ENCODE peak calls at places on chromosomes 6 and 20, in nine cellular contexts. One of them, this sample, is unnamed. For H3K9me3, the result is how much of the 10 kb centered on the place peaks cover.

GRCh38 chr20:63151554-63152321 is 64.2 kb downstream of the YTHDF1 start:
- DNase-seq in CD4-positive, alpha-beta T cell: no peak
- DNase-seq in ovary: peak
- DNase-seq in cardiac muscle cell: peak
- DNase-seq in CD8-positive, alpha-beta T cell: no peak
- DNase-seq in left lung: no peak
- DNase-seq in mammary epithelial cell: no peak
- DNase-seq in upper lobe of right lung: no peak
- DNase-seq in spleen: peak
- DNase-seq in this sample: no peak

GRCh38 chr20:41175201-41175651 is 37.9 kb downstream of the PLCG1 start:
- DNase-seq in cardiac muscle cell: no peak
- DNase-seq in spleen: no peak
- DNase-seq in mammary epithelial cell: no peak
- DNase-seq in ovary: no peak
- DNase-seq in CD4-positive, alpha-beta T cell: no peak
- DNase-seq in CD8-positive, alpha-beta T cell: no peak
- DNase-seq in upper lobe of right lung: no peak
- DNase-seq in left lung: no peak
- DNase-seq in this sample: no peak

GRCh38 chr6:64996301-64996700 is 710.7 kb downstream of the EYS start:
- DNase-seq in spleen: no peak
- DNase-seq in mammary epithelial cell: no peak
- DNase-seq in CD4-positive, alpha-beta T cell: no peak
- DNase-seq in ovary: no peak
- DNase-seq in CD8-positive, alpha-beta T cell: no peak
- DNase-seq in cardiac muscle cell: no peak
- DNase-seq in upper lobe of right lung: no peak
- DNase-seq in left lung: no peak
- DNase-seq in this sample: no peak

GRCh38 chr6:43865947-43866346 is 95.9 kb downstream of the VEGFA start:
- DNase-seq in left lung: no peak
- DNase-seq in CD4-positive, alpha-beta T cell: no peak
- DNase-seq in ovary: no peak
- DNase-seq in cardiac muscle cell: no peak
- DNase-seq in mammary epithelial cell: no peak
- DNase-seq in spleen: peak
- DNase-seq in CD8-positive, alpha-beta T cell: no peak
- DNase-seq in upper lobe of right lung: peak
- DNase-seq in this sample: no peak

GRCh38 chr20:57475388-57476072 is 49.4 kb downstream of the CTCFL start:
- DNase-seq in left lung: no peak
- DNase-seq in mammary epithelial cell: no peak
- DNase-seq in CD8-positive, alpha-beta T cell: no peak
- DNase-seq in cardiac muscle cell: no peak
- DNase-seq in upper lobe of right lung: no peak
- DNase-seq in spleen: no peak
- DNase-seq in ovary: peak
- DNase-seq in CD4-positive, alpha-beta T cell: no peak
- DNase-seq in this sample: no peak

GRCh38 chr20:62928246-62928939 is 2.1 kb upstream of the DIDO1 start:
- DNase-seq in spleen: peak
- DNase-seq in ovary: no peak
- DNase-seq in CD4-positive, alpha-beta T cell: no peak
- DNase-seq in left lung: no peak
- DNase-seq in mammary epithelial cell: no peak
- DNase-seq in CD8-positive, alpha-beta T cell: no peak
- DNase-seq in upper lobe of right lung: no peak
- DNase-seq in cardiac muscle cell: no peak
- DNase-seq in this sample: no peak

GRCh38 chr6:33716890-33717632 is 5.6 kb upstream of the UQCC2 start:
- DNase-seq in CD8-positive, alpha-beta T cell: no peak
- DNase-seq in upper lobe of right lung: peak
- DNase-seq in cardiac muscle cell: no peak
- DNase-seq in CD4-positive, alpha-beta T cell: no peak
- DNase-seq in left lung: no peak
- DNase-seq in mammary epithelial cell: peak
- DNase-seq in spleen: peak
- DNase-seq in ovary: no peak
- DNase-seq in this sample: no peak

GRCh38 chr6:57262901-57263694 is 41.0 kb upstream of the RAB23 start:
- DNase-seq in upper lobe of right lung: no peak
- DNase-seq in spleen: no peak
- DNase-seq in CD4-positive, alpha-beta T cell: no peak
- DNase-seq in CD8-positive, alpha-beta T cell: no peak
- DNase-seq in ovary: no peak
- DNase-seq in cardiac muscle cell: peak
- DNase-seq in mammary epithelial cell: peak
- DNase-seq in left lung: no peak
- DNase-seq in this sample: no peak

GRCh38 chr6:9766240-9766915 is 648.5 kb downstream of the TFAP2A start:
- DNase-seq in cardiac muscle cell: peak
- DNase-seq in CD4-positive, alpha-beta T cell: no peak
- DNase-seq in left lung: no peak
- DNase-seq in CD8-positive, alpha-beta T cell: no peak
- DNase-seq in spleen: no peak
- DNase-seq in mammary epithelial cell: peak
- DNase-seq in upper lobe of right lung: no peak
- DNase-seq in ovary: no peak
- DNase-seq in this sample: no peak

GRCh38 chr20:63520939-63521601 is 505 bp downstream of the PPDPF start:
- DNase-seq in CD8-positive, alpha-beta T cell: peak
- DNase-seq in cardiac muscle cell: peak
- DNase-seq in mammary epithelial cell: peak
- DNase-seq in left lung: peak
- DNase-seq in spleen: peak
- DNase-seq in ovary: peak
- DNase-seq in upper lobe of right lung: peak
- DNase-seq in CD4-positive, alpha-beta T cell: peak
- DNase-seq in this sample: peak

GRCh38 chr20:50980851-50981713 is 22.5 kb downstream of the MOCS3 start:
- DNase-seq in CD8-positive, alpha-beta T cell: peak
- DNase-seq in mammary epithelial cell: peak
- DNase-seq in cardiac muscle cell: peak
- DNase-seq in spleen: peak
- DNase-seq in ovary: peak
- DNase-seq in left lung: peak
- DNase-seq in CD4-positive, alpha-beta T cell: peak
- DNase-seq in upper lobe of right lung: no peak
- DNase-seq in this sample: no peak

GRCh38 chr6:113701552-113702254 is 155.4 kb upstream of the MARCKS start:
- DNase-seq in mammary epithelial cell: no peak
- DNase-seq in spleen: no peak
- DNase-seq in ovary: no peak
- DNase-seq in CD4-positive, alpha-beta T cell: no peak
- DNase-seq in cardiac muscle cell: peak
- DNase-seq in left lung: no peak
- DNase-seq in CD8-positive, alpha-beta T cell: no peak
- DNase-seq in upper lobe of right lung: no peak
- DNase-seq in this sample: no peak

GRCh38 chr6:154815938-154816820 is 83.0 kb downstream of the SCAF8 start:
- DNase-seq in ovary: no peak
- DNase-seq in CD4-positive, alpha-beta T cell: no peak
- DNase-seq in left lung: no peak
- DNase-seq in mammary epithelial cell: no peak
- DNase-seq in spleen: no peak
- DNase-seq in cardiac muscle cell: peak
- DNase-seq in upper lobe of right lung: no peak
- DNase-seq in CD8-positive, alpha-beta T cell: no peak
- DNase-seq in this sample: no peak

GRCh38 chr6:5379647-5380242 is 118.4 kb downstream of the FARS2 start:
- DNase-seq in cardiac muscle cell: peak
- DNase-seq in CD8-positive, alpha-beta T cell: no peak
- DNase-seq in upper lobe of right lung: no peak
- DNase-seq in spleen: no peak
- DNase-seq in ovary: no peak
- DNase-seq in mammary epithelial cell: no peak
- DNase-seq in CD4-positive, alpha-beta T cell: no peak
- DNase-seq in left lung: no peak
- DNase-seq in this sample: no peak

GRCh38 chr6:154653853-154654252 is 79.4 kb upstream of the SCAF8 start:
- DNase-seq in CD4-positive, alpha-beta T cell: no peak
- DNase-seq in mammary epithelial cell: peak
- DNase-seq in upper lobe of right lung: no peak
- DNase-seq in ovary: no peak
- DNase-seq in spleen: no peak
- DNase-seq in left lung: no peak
- DNase-seq in cardiac muscle cell: peak
- DNase-seq in CD8-positive, alpha-beta T cell: no peak
- DNase-seq in this sample: no peak

GRCh38 chr6:3878048-3878666 is 29.0 kb downstream of the FAM50B start:
- DNase-seq in cardiac muscle cell: no peak
- DNase-seq in CD8-positive, alpha-beta T cell: no peak
- DNase-seq in left lung: no peak
- DNase-seq in ovary: no peak
- DNase-seq in upper lobe of right lung: no peak
- DNase-seq in CD4-positive, alpha-beta T cell: no peak
- DNase-seq in spleen: no peak
- DNase-seq in mammary epithelial cell: no peak
- DNase-seq in this sample: no peak

GRCh38 chr6:137341721-137342195 is 122.6 kb upstream of the IFNGR1 start:
- DNase-seq in left lung: no peak
- DNase-seq in upper lobe of right lung: no peak
- DNase-seq in spleen: no peak
- DNase-seq in ovary: no peak
- DNase-seq in mammary epithelial cell: no peak
- DNase-seq in cardiac muscle cell: peak
- DNase-seq in CD8-positive, alpha-beta T cell: peak
- DNase-seq in CD4-positive, alpha-beta T cell: peak
- DNase-seq in this sample: peak

GRCh38 chr20:53617791-53618489 is 24.3 kb upstream of the ZNF217 start:
- DNase-seq in ovary: no peak
- DNase-seq in left lung: no peak
- DNase-seq in CD8-positive, alpha-beta T cell: no peak
- DNase-seq in CD4-positive, alpha-beta T cell: no peak
- DNase-seq in cardiac muscle cell: no peak
- DNase-seq in mammary epithelial cell: no peak
- DNase-seq in upper lobe of right lung: no peak
- DNase-seq in spleen: no peak
- DNase-seq in this sample: no peak

GRCh38 chr6:148980234-148980633 is 233.4 kb downstream of the UST start:
- DNase-seq in CD4-positive, alpha-beta T cell: no peak
- DNase-seq in CD8-positive, alpha-beta T cell: no peak
- DNase-seq in upper lobe of right lung: no peak
- DNase-seq in cardiac muscle cell: peak
- DNase-seq in mammary epithelial cell: no peak
- DNase-seq in ovary: no peak
- DNase-seq in left lung: no peak
- DNase-seq in spleen: no peak
- DNase-seq in this sample: no peak

GRCh38 chr6:139173172-139173571 is 38.3 kb downstream of the HECA start:
- DNase-seq in CD8-positive, alpha-beta T cell: peak
- DNase-seq in ovary: no peak
- DNase-seq in mammary epithelial cell: no peak
- DNase-seq in CD4-positive, alpha-beta T cell: no peak
- DNase-seq in left lung: no peak
- DNase-seq in upper lobe of right lung: no peak
- DNase-seq in cardiac muscle cell: no peak
- DNase-seq in spleen: no peak
- DNase-seq in this sample: no peak
- TF ChIP-seq CTCF in CD8-positive, alpha-beta T cell: no peak
- TF ChIP-seq CTCF in ovary: no peak
- TF ChIP-seq CTCF in mammary epithelial cell: no peak
- TF ChIP-seq CTCF in CD4-positive, alpha-beta T cell: peak
- TF ChIP-seq CTCF in left lung: no peak
- TF ChIP-seq CTCF in upper lobe of right lung: no peak
- TF ChIP-seq CTCF in cardiac muscle cell: no peak
- TF ChIP-seq CTCF in spleen: no peak
- TF ChIP-seq CTCF in this sample: no peak

GRCh38 chr6:18823782-18824386 is 436.7 kb downstream of the RNF144B start:
- DNase-seq in spleen: no peak
- DNase-seq in ovary: no peak
- DNase-seq in CD4-positive, alpha-beta T cell: no peak
- DNase-seq in left lung: no peak
- DNase-seq in mammary epithelial cell: peak
- DNase-seq in cardiac muscle cell: peak
- DNase-seq in CD8-positive, alpha-beta T cell: no peak
- DNase-seq in upper lobe of right lung: no peak
- DNase-seq in this sample: no peak
- H3K9me3 ChIP-seq in spleen: under half
- H3K9me3 ChIP-seq in ovary: under half
- H3K9me3 ChIP-seq in CD4-positive, alpha-beta T cell: under half
- H3K9me3 ChIP-seq in left lung: half or more
- H3K9me3 ChIP-seq in mammary epithelial cell: under half
- H3K9me3 ChIP-seq in cardiac muscle cell: under half
- H3K9me3 ChIP-seq in CD8-positive, alpha-beta T cell: under half
- H3K9me3 ChIP-seq in upper lobe of right lung: under half
- H3K9me3 ChIP-seq in this sample: half or more

DNA sequence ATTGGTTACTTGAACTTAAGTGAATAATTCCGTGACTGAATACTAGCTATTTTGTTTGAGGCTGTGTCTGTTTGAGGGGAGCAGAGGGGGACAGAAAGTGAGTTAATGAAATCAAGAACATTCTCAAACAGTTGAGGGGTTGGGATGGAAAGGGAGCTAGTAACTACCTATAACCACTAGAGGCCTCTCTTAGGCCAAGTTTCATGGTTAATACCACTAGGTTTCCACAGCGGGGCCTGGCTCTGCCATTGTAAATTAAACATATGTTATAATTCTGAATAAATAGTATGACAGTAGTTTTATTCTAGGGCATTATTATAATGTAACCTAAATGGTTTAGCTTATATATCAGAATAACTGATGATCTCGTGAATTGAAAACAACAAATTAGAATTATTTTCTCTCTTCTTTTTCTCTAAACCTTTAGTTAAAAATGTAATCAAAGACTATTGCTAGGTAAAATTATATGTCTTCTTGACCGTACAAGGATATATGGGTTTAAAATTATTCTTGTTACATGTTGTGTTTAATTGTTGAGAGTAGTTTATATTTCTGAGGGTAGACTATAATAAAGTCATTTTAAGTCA is 108.1 kb downstream of the BCKDHB start:
- DNase-seq in mammary epithelial cell: peak
- DNase-seq in CD4-positive, alpha-beta T cell: no peak
- DNase-seq in ovary: no peak
- DNase-seq in CD8-positive, alpha-beta T cell: no peak
- DNase-seq in left lung: no peak
- DNase-seq in cardiac muscle cell: peak
- DNase-seq in upper lobe of right lung: no peak
- DNase-seq in spleen: no peak
- DNase-seq in this sample: peak
- H3K27ac ChIP-seq in mammary epithelial cell: no peak
- H3K27ac ChIP-seq in CD4-positive, alpha-beta T cell: no peak
- H3K27ac ChIP-seq in ovary: no peak
- H3K27ac ChIP-seq in CD8-positive, alpha-beta T cell: no peak
- H3K27ac ChIP-seq in left lung: no peak
- H3K27ac ChIP-seq in cardiac muscle cell: no peak
- H3K27ac ChIP-seq in upper lobe of right lung: no peak
- H3K27ac ChIP-seq in spleen: no peak
- H3K27ac ChIP-seq in this sample: peak

DNA sequence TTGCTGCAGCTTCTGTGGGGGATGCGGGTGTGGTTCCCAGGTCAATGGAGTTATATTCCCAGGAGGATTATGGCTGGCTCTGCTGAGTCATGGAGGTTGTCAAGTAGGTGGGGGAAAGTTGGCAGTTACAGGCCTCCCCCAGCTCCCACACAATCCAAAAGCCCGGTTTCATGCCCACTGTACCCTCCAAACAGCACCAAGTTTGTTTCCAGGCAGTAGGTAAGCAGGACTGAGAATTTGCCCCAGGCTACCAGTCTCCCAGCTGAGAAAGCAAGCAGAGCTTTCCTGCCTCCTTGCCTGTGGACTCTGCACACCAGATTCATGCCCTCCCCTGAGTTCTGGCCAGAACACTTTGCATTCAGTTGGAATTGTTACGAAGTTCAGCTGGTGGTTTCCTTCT is 578.2 kb downstream of the MEI4 start:
- DNase-seq in spleen: no peak
- DNase-seq in mammary epithelial cell: no peak
- DNase-seq in CD8-positive, alpha-beta T cell: no peak
- DNase-seq in CD4-positive, alpha-beta T cell: no peak
- DNase-seq in cardiac muscle cell: no peak
- DNase-seq in left lung: no peak
- DNase-seq in ovary: no peak
- DNase-seq in upper lobe of right lung: no peak
- DNase-seq in this sample: no peak
- TF ChIP-seq CTCF in spleen: no peak
- TF ChIP-seq CTCF in mammary epithelial cell: no peak
- TF ChIP-seq CTCF in CD8-positive, alpha-beta T cell: no peak
- TF ChIP-seq CTCF in CD4-positive, alpha-beta T cell: no peak
- TF ChIP-seq CTCF in cardiac muscle cell: no peak
- TF ChIP-seq CTCF in left lung: no peak
- TF ChIP-seq CTCF in ovary: no peak
- TF ChIP-seq CTCF in upper lobe of right lung: no peak
- TF ChIP-seq CTCF in this sample: no peak